ENCODE peak calls at places on chromosomes 5 and 9, in eight cellular contexts. H is substantia nigra, A is GM23338, R is T follicular helper cell, Q is GM12864, F is psoas muscle, D is WTC11, E is neural progenitor cell. J is an unnamed sample.
A peak's percentile ranks its signal among the peaks of the same experiment; 100 is the strongest.

GRCh38 chr9:117276444-117276843 is 138.4 kb downstream of the ASTN2 start:
- DNase-seq in H (no peak), A (no peak), R (no peak), Q (no peak), F (no peak), D (no peak), E (no peak), J (no peak)

GRCh38 chr5:35237580-35238376 is 7.5 kb upstream of the PRLR start:
- DNase-seq in H (no peak), A (no peak), R (no peak), Q (no peak), F (no peak), D (no peak), E (no peak), J (no peak)

GRCh38 chr5:160923927-160924705 is 72.1 kb upstream of the ATP10B start:
- DNase-seq in H (no peak), A (peak; percentile 40), R (no peak), Q (no peak), F (no peak), D (peak; percentile 13), E (peak; percentile 74), J (no peak)

GRCh38 chr9:7233516-7233915 is 475.7 kb downstream of the KDM4C start:
- DNase-seq in H (no peak), A (no peak), R (no peak), Q (no peak), F (no peak), D (no peak), E (no peak), J (no peak)

GRCh38 chr5:95526871-95527270 is 27.9 kb downstream of the SKIC3 start:
- DNase-seq in H (no peak), A (no peak), R (no peak), Q (no peak), F (no peak), D (no peak), E (no peak), J (no peak)

GRCh38 chr9:32251539-32251938 is 132.9 kb upstream of the ACO1 start:
- DNase-seq in H (peak; percentile 4), A (peak; percentile 88), R (peak; percentile 0), Q (peak; percentile 8), F (no peak), D (peak; percentile 71), E (peak; percentile 74), J (peak; percentile 57)

GRCh38 chr5:141477815-141478214 is 2.0 kb downstream of the PCDHGC3 start:
- DNase-seq in H (no peak), A (no peak), R (no peak), Q (no peak), F (no peak), D (no peak), E (no peak), J (no peak)

GRCh38 chr9:107881625-107882300 is 392.2 kb upstream of the KLF4 start:
- DNase-seq in H (no peak), A (no peak), R (no peak), Q (no peak), F (no peak), D (no peak), E (no peak), J (no peak)

GRCh38 chr5:132013006-132013689 is 1.7 kb upstream of the ACSL6 start:
- DNase-seq in H (no peak), A (no peak), R (no peak), Q (no peak), F (peak; percentile 67), D (peak; percentile 5), E (no peak), J (no peak)

GRCh38 chr5:79745255-79745654 is 55.6 kb downstream of the CMYA5 start:
- DNase-seq in H (no peak), A (no peak), R (no peak), Q (no peak), F (no peak), D (no peak), E (no peak), J (no peak)

GRCh38 chr9:93098236-93098946 is 2.4 kb downstream of the CARD19 start:
- DNase-seq in H (peak; percentile 59), A (no peak), R (no peak), Q (no peak), F (peak; percentile 96), D (no peak), E (no peak), J (no peak)

GRCh38 chr9:134661791-134662142 is 20.2 kb downstream of the COL5A1 start:
- DNase-seq in H (no peak), A (no peak), R (no peak), Q (no peak), F (no peak), D (no peak), E (no peak), J (no peak)

GRCh38 chr9:114276908-114277821 is 45.7 kb upstream of the ORM1 start:
- DNase-seq in H (no peak), A (no peak), R (no peak), Q (no peak), F (peak; percentile 67), D (peak; percentile 6), E (no peak), J (no peak)

GRCh38 chr5:142192296-142192695 is 83.7 kb downstream of the NDFIP1 start:
- DNase-seq in H (no peak), A (no peak), R (no peak), Q (no peak), F (no peak), D (no peak), E (no peak), J (no peak)

GRCh38 chr5:33105521-33105941 is 335.2 kb upstream of the TARS1 start:
- DNase-seq in H (no peak), A (no peak), R (no peak), Q (no peak), F (no peak), D (no peak), E (no peak), J (no peak)

GRCh38 chr5:170470808-170471404 is 32.9 kb upstream of the KCNIP1 start:
- DNase-seq in H (no peak), A (peak; percentile 33), R (no peak), Q (no peak), F (no peak), D (no peak), E (no peak), J (no peak)

GRCh38 chr9:18487620-18488019 is 13.7 kb downstream of the ADAMTSL1 start:
- DNase-seq in H (no peak), A (no peak), R (no peak), Q (no peak), F (no peak), D (no peak), E (no peak), J (no peak)

GRCh38 chr5:66596791-66597757 is 881 bp downstream of the MAST4 start:
- DNase-seq in H (peak; percentile 2), A (peak; percentile 53), R (no peak), Q (no peak), F (peak; percentile 58), D (peak; percentile 47), E (peak; percentile 72), J (no peak)

GRCh38 chr9:134152022-134152448 is 12.3 kb downstream of the RNU6ATAC start:
- DNase-seq in H (no peak), A (no peak), R (no peak), Q (no peak), F (no peak), D (no peak), E (no peak), J (no peak)

GRCh38 chr5:135034186-135034962 is at the start of gene PITX1:
- DNase-seq in H (no peak), A (peak; percentile 71), R (peak; percentile 7), Q (no peak), F (peak; percentile 92), D (peak; percentile 65), E (peak; percentile 85), J (no peak)

GRCh38 chr5:108579236-108579635 is 168.5 kb upstream of the FER start:
- DNase-seq in H (no peak), A (peak; percentile 5), R (no peak), Q (no peak), F (no peak), D (no peak), E (no peak), J (no peak)

GRCh38 chr9:128550226-128550625 is 2.2 kb upstream of the SPTAN1 start:
- DNase-seq in H (no peak), A (no peak), R (no peak), Q (no peak), F (no peak), D (no peak), E (no peak), J (no peak)

GRCh38 chr5:62720036-62720441 is 141.4 kb downstream of the LRRC70 start:
- DNase-seq in H (no peak), A (peak; percentile 77), R (no peak), Q (peak; percentile 0), F (no peak), D (peak; percentile 63), E (peak; percentile 69), J (no peak)

GRCh38 chr5:178630475-178630930 is 3.7 kb upstream of the CLK4 start:
- DNase-seq in H (no peak), A (no peak), R (no peak), Q (no peak), F (no peak), D (no peak), E (no peak), J (no peak)

GRCh38 chr9:124721109-124721850 is 49.8 kb downstream of the NR6A1 start:
- DNase-seq in H (no peak), A (peak; percentile 26), R (no peak), Q (no peak), F (no peak), D (no peak), E (peak; percentile 7), J (no peak)

J was measured in iPS DF 6.9.